ENCODE peak calls at places on chromosomes 13 and 19, in ten cellular contexts. O is GM12891, N is breast epithelium, W is transverse colon, I is HCT116, D is upper lobe of left lung, J is GM12878, Q is suprapubic skin, A is stomach, B is sigmoid colon. U is an unnamed sample.
A peak's percentile ranks its signal among the peaks of the same experiment; 100 is the strongest.

GRCh38 chr13:76828316-76828741 is 57.9 kb downstream of the KCTD12 start:
- DNase-seq in O (no peak), N (no peak), W (no peak), I (no peak), D (no peak), J (no peak), Q (no peak), A (no peak), B (no peak), U (no peak)

GRCh38 chr13:98543380-98544104 is 33.4 kb downstream of the STK24 start:
- DNase-seq in O (no peak), N (no peak), W (no peak), I (no peak), D (no peak), J (no peak), Q (no peak), A (no peak), B (no peak), U (no peak)

GRCh38 chr19:42140125-42140754 is 8.0 kb upstream of the POU2F2 start:
- DNase-seq in O (no peak), N (no peak), W (peak; percentile 48), I (no peak), D (peak; percentile 32), J (no peak), Q (no peak), A (peak; percentile 41), B (no peak), U (no peak)

GRCh38 chr13:111393221-111393790 is 72.9 kb downstream of the TEX29 start:
- DNase-seq in O (no peak), N (peak; percentile 9), W (no peak), I (no peak), D (peak; percentile 9), J (no peak), Q (no peak), A (peak; percentile 9), B (no peak), U (no peak)

GRCh38 chr13:93227280-93227905 is 786 bp downstream of the GPC6 start:
- DNase-seq in O (peak; percentile 9), N (no peak), W (peak; percentile 11), I (no peak), D (no peak), J (no peak), Q (no peak), A (no peak), B (peak; percentile 70), U (no peak)

GRCh38 chr13:110524484-110525254 is 36.9 kb downstream of the RAB20 start:
- DNase-seq in O (no peak), N (peak; percentile 59), W (peak; percentile 88), I (no peak), D (peak; percentile 81), J (no peak), Q (no peak), A (peak; percentile 62), B (peak; percentile 78), U (no peak)

GRCh38 chr19:30535011-30535410 is 162.8 kb downstream of the ZNF536 start:
- DNase-seq in O (no peak), N (no peak), W (no peak), I (no peak), D (no peak), J (no peak), Q (no peak), A (no peak), B (no peak), U (no peak)

GRCh38 chr19:38793186-38793585 is 4.2 kb downstream of the LGALS7B start:
- DNase-seq in O (no peak), N (no peak), W (no peak), I (no peak), D (no peak), J (no peak), Q (no peak), A (no peak), B (no peak), U (no peak)

GRCh38 chr13:54124700-54125099 is 1096.1 kb downstream of the OLFM4 start:
- DNase-seq in O (no peak), N (no peak), W (no peak), I (no peak), D (no peak), J (no peak), Q (no peak), A (no peak), B (no peak), U (no peak)

GRCh38 chr13:46053162-46054012 is 841 bp upstream of the ZC3H13 start:
- DNase-seq in O (no peak), N (no peak), W (no peak), I (no peak), D (no peak), J (no peak), Q (no peak), A (no peak), B (no peak), U (no peak)

GRCh38 chr19:15210323-15210774 is 9.6 kb upstream of the NOTCH3 start:
- DNase-seq in O (no peak), N (no peak), W (no peak), I (no peak), D (peak; percentile 86), J (no peak), Q (no peak), A (no peak), B (no peak), U (no peak)

GRCh38 chr13:66205807-66206206 is 1024.3 kb downstream of the PCDH9 start:
- DNase-seq in O (no peak), N (no peak), W (no peak), I (no peak), D (no peak), J (no peak), Q (no peak), A (no peak), B (no peak), U (no peak)

GRCh38 chr13:41144576-41144975 is 12.0 kb upstream of the KBTBD6 start:
- DNase-seq in O (no peak), N (no peak), W (no peak), I (no peak), D (no peak), J (no peak), Q (no peak), A (no peak), B (no peak), U (no peak)

GRCh38 chr19:1161716-1162115 is 12.4 kb downstream of the SBNO2 start:
- DNase-seq in O (no peak), N (no peak), W (peak; percentile 40), I (no peak), D (peak; percentile 85), J (no peak), Q (no peak), A (peak; percentile 57), B (no peak), U (no peak)

GRCh38 chr19:29540128-29540527 is 14.3 kb downstream of the VSTM2B start:
- DNase-seq in O (no peak), N (no peak), W (no peak), I (no peak), D (peak; percentile 14), J (no peak), Q (peak; percentile 55), A (no peak), B (no peak), U (no peak)

DNA sequence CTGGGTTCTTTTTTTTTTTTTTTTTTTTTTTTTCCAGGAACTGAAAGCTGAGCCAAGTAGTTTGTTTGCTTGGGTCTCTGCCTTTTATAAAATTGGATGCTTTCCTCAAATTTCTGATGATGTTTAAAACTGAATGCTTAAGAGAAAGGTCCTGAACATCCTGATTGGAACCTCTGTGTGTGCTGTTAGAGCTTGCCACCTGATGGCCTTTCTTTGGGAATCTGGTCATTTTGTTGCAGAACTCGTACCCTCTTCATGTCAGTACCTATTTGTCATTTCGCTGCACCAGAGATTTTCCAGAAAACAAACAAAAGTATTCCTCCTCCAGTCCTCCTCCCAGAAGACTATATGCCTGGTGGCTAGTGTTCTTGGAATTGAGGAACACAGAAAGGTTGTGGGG is 81.2 kb upstream of the KLF12 start:
- DNase-seq in O (no peak), N (no peak), W (no peak), I (no peak), D (no peak), J (no peak), Q (no peak), A (no peak), B (no peak), U (no peak)
- TF ChIP-seq POLR2A in O (no peak), N (no peak), W (no peak), I (no peak), D (no peak), J (no peak), Q (no peak), A (no peak), B (no peak), U (no peak)

GRCh38 chr13:80105350-80105749 is 235.6 kb downstream of the SPRY2 start:
- DNase-seq in O (no peak), N (no peak), W (no peak), I (no peak), D (no peak), J (no peak), Q (no peak), A (no peak), B (no peak), U (no peak)
- TF ChIP-seq POLR2AphosphoS5 in O (no peak), N (no peak), W (no peak), I (no peak), D (no peak), J (no peak), Q (no peak), A (no peak), B (no peak), U (no peak)

GRCh38 chr13:73195091-73195490 is 136.3 kb downstream of the KLF5 start:
- DNase-seq in O (no peak), N (no peak), W (no peak), I (no peak), D (no peak), J (no peak), Q (no peak), A (no peak), B (no peak), U (no peak)
- TF ChIP-seq POLR2A in O (no peak), N (no peak), W (no peak), I (no peak), D (no peak), J (no peak), Q (no peak), A (no peak), B (no peak), U (no peak)

GRCh38 chr19:49468746-49469447 is 5.1 kb upstream of the FLT3LG start:
- DNase-seq in O (peak; percentile 77), N (peak; percentile 69), W (peak; percentile 77), I (no peak), D (peak; percentile 67), J (peak; percentile 97), Q (peak; percentile 97), A (peak; percentile 56), B (peak; percentile 91), U (peak; percentile 71)

GRCh38 chr19:49470615-49470978 is 3.4 kb upstream of the FLT3LG start:
- DNase-seq in O (no peak), N (no peak), W (no peak), I (no peak), D (no peak), J (no peak), Q (no peak), A (no peak), B (no peak), U (no peak)

GRCh38 chr19:49469828-49470614 is 4.0 kb upstream of the FLT3LG start:
- DNase-seq in O (no peak), N (no peak), W (peak; percentile 72), I (no peak), D (peak; percentile 43), J (peak; percentile 84), Q (no peak), A (peak; percentile 40), B (no peak), U (peak; percentile 74)

GRCh38 chr19:49465371-49465770 is 8.6 kb upstream of the FLT3LG start:
- DNase-seq in O (no peak), N (no peak), W (no peak), I (no peak), D (no peak), J (no peak), Q (no peak), A (no peak), B (no peak), U (no peak)

GRCh38 chr19:49468199-49468598 is 5.8 kb upstream of the FLT3LG start:
- DNase-seq in O (no peak), N (peak; percentile 76), W (no peak), I (no peak), D (no peak), J (no peak), Q (no peak), A (no peak), B (no peak), U (no peak)
- TF ChIP-seq POLR2AphosphoS5 in O (no peak), N (no peak), W (no peak), I (no peak), D (no peak), J (no peak), Q (no peak), A (no peak), B (no peak), U (no peak)

U was measured in GM12892.